ENCODE peak calls at places on chromosomes 2 and 18, in ten cellular contexts. M is RWPE1; W is 8988T; H is globus pallidus; R is lower lobe of right lung; A is GM04503; I is GM23248; V is AG20443; P is iris pigment epithelial cell; K is activated CD4-positive, alpha-beta T cell treated with anti-CD3 and anti-CD28 coated beads for 4 hours. D is an unnamed sample.

GRCh38 chr18:48106976-48107781 is 176.7 kb upstream of the SMAD2 start:
- DNase-seq in I (peak), P (no peak), W (no peak), M (no peak), R (no peak), A (peak), K (no peak), H (no peak), V (no peak), D (no peak)

GRCh38 chr18:1805526-1805925 is 765.8 kb downstream of the METTL4 start:
- DNase-seq in M (no peak), W (no peak), P (no peak), V (no peak), K (no peak), I (no peak), R (no peak), H (no peak), A (no peak), D (no peak)

GRCh38 chr2:67798536-67799160 is 264.2 kb downstream of the C1D start:
- DNase-seq in R (no peak), K (no peak), P (no peak), I (no peak), V (no peak), A (no peak), H (no peak), W (no peak), M (no peak), D (no peak)

GRCh38 chr2:173989886-173990744 is 24.9 kb upstream of the SP3 start:
- DNase-seq in A (no peak), V (no peak), K (no peak), P (no peak), H (no peak), R (no peak), W (no peak), M (no peak), I (no peak), D (no peak)

GRCh38 chr18:45197526-45197970 is 417.7 kb upstream of the SLC14A2 start:
- DNase-seq in K (no peak), P (peak), I (peak), M (no peak), H (no peak), W (no peak), V (no peak), R (no peak), A (no peak), D (no peak)

GRCh38 chr2:234771985-234772774 is 179.6 kb upstream of the SH3BP4 start:
- DNase-seq in A (no peak), I (peak), K (no peak), M (peak), H (no peak), R (no peak), W (no peak), V (peak), P (peak), D (no peak)

GRCh38 chr2:156394033-156394741 is 42.0 kb upstream of the GPD2 start:
- DNase-seq in M (no peak), W (no peak), R (no peak), I (no peak), K (no peak), V (no peak), A (no peak), H (no peak), P (no peak), D (no peak)

GRCh38 chr18:50817898-50818250 is 1.9 kb downstream of the MRO start:
- DNase-seq in W (no peak), K (no peak), I (peak), P (peak), A (no peak), H (peak), R (no peak), M (no peak), V (peak), D (no peak)

GRCh38 chr2:150674283-150674682 is 186.8 kb upstream of the RND3 start:
- DNase-seq in R (no peak), I (peak), K (no peak), V (peak), A (no peak), M (no peak), P (peak), W (no peak), H (no peak), D (no peak)

D was measured in hepatic stellate cell.